ENCODE peak calls at places on chromosome 6, in ten cellular contexts. T is neural progenitor cell, C is colonic mucosa, D is GM13976, Y is B cell, B is lower lobe of right lung, X is GM20000, Q is mammary epithelial cell, Z is uterus, V is right lobe of liver. R is an unnamed sample.

GRCh38 chr6:22025468-22026159 is 271.2 kb downstream of the PRL start:
- DNase-seq in T (peak; percentile 87), C (no peak), D (peak; percentile 49), Y (peak; percentile 6), B (no peak), X (peak; percentile 39), Q (peak; percentile 46), Z (peak; percentile 60), V (no peak), R (no peak)

GRCh38 chr6:125377621-125378020 is 75.9 kb upstream of the HDDC2 start:
- DNase-seq in T (no peak), C (no peak), D (no peak), Y (no peak), B (no peak), X (no peak), Q (no peak), Z (peak; percentile 18), V (no peak), R (no peak)

GRCh38 chr6:43717822-43718221 is 30.2 kb upstream of the MRPS18A start:
- DNase-seq in T (no peak), C (no peak), D (no peak), Y (no peak), B (no peak), X (no peak), Q (no peak), Z (peak; percentile 78), V (no peak), R (no peak)

GRCh38 chr6:45327956-45328522 is at the start of gene RUNX2:
- DNase-seq in T (no peak), C (no peak), D (no peak), Y (no peak), B (no peak), X (no peak), Q (peak; percentile 55), Z (no peak), V (no peak), R (no peak)

GRCh38 chr6:94478178-94479140 is 1059.1 kb upstream of the EPHA7 start:
- DNase-seq in T (peak; percentile 58), C (no peak), D (no peak), Y (no peak), B (no peak), X (no peak), Q (no peak), Z (no peak), V (no peak), R (no peak)

GRCh38 chr6:104957301-104958177 is 632 bp downstream of the LIN28B start:
- DNase-seq in T (peak; percentile 91), C (no peak), D (no peak), Y (peak; percentile 2), B (no peak), X (no peak), Q (no peak), Z (no peak), V (no peak), R (no peak)

GRCh38 chr6:79413562-79414002 is 123.6 kb downstream of the LCA5 start:
- DNase-seq in T (no peak), C (no peak), D (no peak), Y (no peak), B (no peak), X (no peak), Q (peak; percentile 50), Z (no peak), V (no peak), R (no peak)

GRCh38 chr6:92810913-92811312 is 608.4 kb downstream of the EPHA7 start:
- DNase-seq in T (peak; percentile 83), C (no peak), D (peak; percentile 59), Y (peak; percentile 6), B (no peak), X (peak; percentile 42), Q (peak; percentile 3), Z (no peak), V (no peak), R (no peak)

GRCh38 chr6:32114853-32115252 is 5.7 kb upstream of the TNXB start:
- DNase-seq in T (no peak), C (no peak), D (no peak), Y (no peak), B (no peak), X (no peak), Q (no peak), Z (no peak), V (no peak), R (no peak)

GRCh38 chr6:72659754-72660153 is 37.9 kb downstream of the KCNQ5 start:
- DNase-seq in T (no peak), C (no peak), D (no peak), Y (no peak), B (no peak), X (no peak), Q (no peak), Z (no peak), V (no peak), R (no peak)

GRCh38 chr6:158397578-158397977 is 85.3 kb downstream of the TULP4 start:
- DNase-seq in T (no peak), C (no peak), D (no peak), Y (no peak), B (no peak), X (no peak), Q (no peak), Z (no peak), V (no peak), R (no peak)

GRCh38 chr6:24683297-24684296 is 16.7 kb downstream of the ACOT13 start:
- DNase-seq in T (peak; percentile 39), C (no peak), D (no peak), Y (no peak), B (no peak), X (no peak), Q (no peak), Z (no peak), V (no peak), R (no peak)

GRCh38 chr6:68139130-68139529 is 496.0 kb upstream of the ADGRB3 start:
- DNase-seq in T (peak; percentile 79), C (no peak), D (no peak), Y (no peak), B (no peak), X (no peak), Q (no peak), Z (no peak), V (no peak), R (no peak)

GRCh38 chr6:85450578-85450884 is 648 bp downstream of the NT5E start:
- DNase-seq in T (no peak), C (no peak), D (peak; percentile 45), Y (no peak), B (no peak), X (peak; percentile 40), Q (no peak), Z (no peak), V (no peak), R (no peak)
- TF ChIP-seq CTCF in T (peak; percentile 19), C (no peak), D (no peak), Y (no peak), B (no peak), X (no peak), Q (no peak), Z (no peak), V (no peak), R (no peak)

GRCh38 chr6:46419576-46420002 is 71.7 kb downstream of the RCAN2 start:
- DNase-seq in T (peak; percentile 69), C (peak; percentile 72), D (peak; percentile 36), Y (peak; percentile 42), B (no peak), X (peak; percentile 42), Q (peak; percentile 48), Z (peak; percentile 70), V (no peak), R (no peak)
- TF ChIP-seq CTCF in T (peak; percentile 81), C (peak; percentile 81), D (peak; percentile 55), Y (peak; percentile 69), B (peak; percentile 84), X (peak; percentile 24), Q (peak; percentile 81), Z (peak; percentile 75), V (peak; percentile 84), R (peak; percentile 91)

GRCh38 chr6:116074732-116075387 is 14.2 kb upstream of the FRK start:
- DNase-seq in T (no peak), C (no peak), D (no peak), Y (no peak), B (no peak), X (no peak), Q (peak; percentile 55), Z (no peak), V (no peak), R (no peak)

GRCh38 chr6:116083052-116083451 is 17.6 kb upstream of the NT5DC1 start:
- DNase-seq in T (no peak), C (no peak), D (no peak), Y (no peak), B (no peak), X (no peak), Q (no peak), Z (no peak), V (no peak), R (no peak)

GRCh38 chr6:116078945-116079344 is 18.3 kb upstream of the FRK start:
- DNase-seq in T (no peak), C (no peak), D (no peak), Y (no peak), B (no peak), X (no peak), Q (no peak), Z (no peak), V (no peak), R (no peak)

GRCh38 chr6:116073765-116074450 is 13.2 kb upstream of the FRK start:
- DNase-seq in T (no peak), C (no peak), D (no peak), Y (no peak), B (no peak), X (no peak), Q (peak; percentile 78), Z (no peak), V (no peak), R (no peak)

DNA sequence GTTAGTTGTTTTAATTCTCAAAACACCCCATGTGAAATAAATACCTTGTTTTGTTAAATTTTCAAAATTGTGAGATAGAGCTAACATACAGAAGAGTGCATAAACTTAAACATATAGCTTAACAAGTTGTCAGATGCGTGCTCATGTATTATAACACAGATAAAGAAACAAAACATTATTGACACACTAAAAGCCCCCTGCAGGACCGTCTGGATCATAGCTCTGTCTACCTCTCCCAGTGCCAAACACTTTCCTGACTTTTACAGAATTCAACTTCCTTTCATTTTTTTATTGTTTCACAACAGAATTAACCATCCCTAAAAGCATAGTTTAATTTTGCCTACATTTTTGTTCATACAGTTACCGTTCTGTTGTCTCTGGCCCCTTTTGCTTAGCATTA is 17.8 kb upstream of the FRK start:
- DNase-seq in T (no peak), C (no peak), D (no peak), Y (no peak), B (no peak), X (no peak), Q (no peak), Z (no peak), V (no peak), R (no peak)
- TF ChIP-seq CTCF in T (peak; percentile 20), C (no peak), D (no peak), Y (no peak), B (no peak), X (no peak), Q (no peak), Z (no peak), V (no peak), R (peak; percentile 34)

GRCh38 chr6:129818251-129818650 is 42.9 kb downstream of the TMEM244 start:
- DNase-seq in T (no peak), C (no peak), D (no peak), Y (no peak), B (no peak), X (no peak), Q (no peak), Z (no peak), V (no peak), R (no peak)
- TF ChIP-seq CTCF in T (no peak), C (no peak), D (no peak), Y (no peak), B (no peak), X (no peak), Q (no peak), Z (no peak), V (no peak), R (no peak)

GRCh38 chr6:154448448-154449096 is 61.9 kb downstream of the CNKSR3 start:
- DNase-seq in T (no peak), C (no peak), D (no peak), Y (no peak), B (no peak), X (no peak), Q (no peak), Z (peak; percentile 42), V (no peak), R (no peak)
- TF ChIP-seq CTCF in T (peak; percentile 13), C (no peak), D (no peak), Y (no peak), B (peak; percentile 22), X (no peak), Q (no peak), Z (no peak), V (peak; percentile 13), R (peak; percentile 67)